ENCODE peak calls at places on chromosome 16, in nine cellular contexts. K, X, I, R, C, E, Q, O and Z are unnamed samples.

GRCh38 chr16:1778200-1779179 is 3.9 kb downstream of the SPSB3 start:
- DNase-seq in K (peak), X (no peak), I (no peak), R (no peak), C (no peak), E (no peak), Q (peak), O (no peak), Z (no peak)

GRCh38 chr16:71882505-71883192 is 1.3 kb downstream of the ZNF821 start:
- DNase-seq in K (peak), X (no peak), I (peak), R (peak), C (peak), E (peak), Q (no peak), O (peak), Z (no peak)

GRCh38 chr16:80167657-80168056 is 373.1 kb upstream of the DYNLRB2 start:
- DNase-seq in K (no peak), X (no peak), I (peak), R (no peak), C (no peak), E (no peak), Q (no peak), O (no peak), Z (no peak)

GRCh38 chr16:15811416-15811777 is 45.4 kb downstream of the MYH11 start:
- DNase-seq in K (no peak), X (no peak), I (no peak), R (no peak), C (no peak), E (peak), Q (no peak), O (no peak), Z (no peak)

GRCh38 chr16:52257534-52257933 is 289.4 kb downstream of the TOX3 start:
- DNase-seq in K (no peak), X (no peak), I (no peak), R (no peak), C (no peak), E (no peak), Q (no peak), O (no peak), Z (no peak)

GRCh38 chr16:60755907-60756306 is 1280.3 kb downstream of the CDH8 start:
- DNase-seq in K (no peak), X (no peak), I (no peak), R (peak), C (no peak), E (peak), Q (no peak), O (no peak), Z (no peak)

GRCh38 chr16:83392743-83393142 is 415.0 kb upstream of the HSBP1 start:
- DNase-seq in K (no peak), X (no peak), I (no peak), R (no peak), C (no peak), E (peak), Q (no peak), O (no peak), Z (no peak)

GRCh38 chr16:12392585-12393089 is 411.1 kb downstream of the CPPED1 start:
- DNase-seq in K (peak), X (no peak), I (no peak), R (no peak), C (no peak), E (peak), Q (no peak), O (no peak), Z (no peak)

GRCh38 chr16:11393861-11394592 is 48.8 kb downstream of the RMI2 start:
- DNase-seq in K (no peak), X (peak), I (no peak), R (no peak), C (no peak), E (no peak), Q (no peak), O (no peak), Z (no peak)

GRCh38 chr16:56195151-56195550 is 3.9 kb downstream of the GNAO1 start:
- DNase-seq in K (no peak), X (no peak), I (no peak), R (no peak), C (no peak), E (peak), Q (no peak), O (no peak), Z (no peak)

GRCh38 chr16:56192644-56192960 is 1.3 kb downstream of the GNAO1 start:
- DNase-seq in K (no peak), X (no peak), I (no peak), R (no peak), C (no peak), E (no peak), Q (no peak), O (no peak), Z (no peak)

GRCh38 chr16:56192971-56193936 is 2.0 kb downstream of the GNAO1 start:
- DNase-seq in K (no peak), X (no peak), I (no peak), R (no peak), C (no peak), E (no peak), Q (no peak), O (no peak), Z (no peak)

GRCh38 chr16:56191807-56192643 is 736 bp downstream of the GNAO1 start:
- DNase-seq in K (no peak), X (no peak), I (no peak), R (no peak), C (no peak), E (no peak), Q (no peak), O (no peak), Z (no peak)

GRCh38 chr16:56193951-56194726 is 2.9 kb downstream of the GNAO1 start:
- DNase-seq in K (peak), X (peak), I (no peak), R (peak), C (peak), E (peak), Q (peak), O (peak), Z (peak)
- H3K4me3 ChIP-seq in K (no peak), X (peak), I (no peak), R (no peak), C (peak), E (no peak), Q (peak), O (no peak), Z (no peak)

GRCh38 chr16:67950335-67950843 is 6.5 kb upstream of the LCAT start:
- DNase-seq in K (no peak), X (peak), I (no peak), R (no peak), C (no peak), E (no peak), Q (peak), O (no peak), Z (peak)

GRCh38 chr16:67949645-67950044 is 5.7 kb upstream of the LCAT start:
- DNase-seq in K (no peak), X (peak), I (no peak), R (no peak), C (no peak), E (no peak), Q (no peak), O (no peak), Z (no peak)

GRCh38 chr16:67954421-67955196 is 10.7 kb upstream of the LCAT start:
- DNase-seq in K (no peak), X (no peak), I (no peak), R (no peak), C (no peak), E (no peak), Q (peak), O (no peak), Z (no peak)

GRCh38 chr16:67953641-67954375 is 9.9 kb upstream of the LCAT start:
- DNase-seq in K (no peak), X (no peak), I (no peak), R (no peak), C (no peak), E (no peak), Q (no peak), O (no peak), Z (no peak)

DNA sequence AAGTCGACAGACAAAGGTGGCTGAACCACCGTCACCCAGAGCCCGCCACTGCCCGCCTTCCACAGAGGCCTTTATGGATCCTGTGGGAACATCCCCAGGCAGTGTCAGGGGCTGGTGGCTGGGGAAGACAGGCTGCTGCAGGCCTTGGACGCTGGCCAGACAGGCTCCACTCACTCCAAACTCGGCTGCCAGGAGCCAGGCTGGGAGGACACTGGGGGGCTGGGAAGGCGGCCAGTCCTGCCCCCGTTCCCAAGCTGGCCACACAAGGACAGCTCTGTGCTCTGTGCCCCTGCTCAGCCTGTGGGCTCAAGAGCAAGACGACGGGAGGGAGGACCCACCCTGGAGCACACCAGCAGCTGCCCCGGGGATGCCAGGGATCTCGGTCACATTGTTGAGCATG is 7.6 kb upstream of the LCAT start:
- DNase-seq in K (no peak), X (peak), I (no peak), R (no peak), C (no peak), E (no peak), Q (peak), O (no peak), Z (no peak)
- H3K4me3 ChIP-seq in K (no peak), X (no peak), I (no peak), R (no peak), C (no peak), E (no peak), Q (no peak), O (no peak), Z (no peak)

GRCh38 chr16:19696961-19697360 is 21.1 kb downstream of the KNOP1 start:
- DNase-seq in K (no peak), X (no peak), I (no peak), R (no peak), C (no peak), E (no peak), Q (no peak), O (no peak), Z (no peak)
- H3K4me3 ChIP-seq in K (no peak), X (no peak), I (no peak), R (no peak), C (no peak), E (no peak), Q (no peak), O (no peak), Z (no peak)

GRCh38 chr16:706189-707061 is 824 bp upstream of the FBXL16 start:
- DNase-seq in K (no peak), X (no peak), I (no peak), R (no peak), C (no peak), E (no peak), Q (no peak), O (no peak), Z (no peak)

GRCh38 chr16:705748-706188 is at the start of gene FBXL16:
- DNase-seq in K (no peak), X (no peak), I (no peak), R (no peak), C (no peak), E (no peak), Q (no peak), O (no peak), Z (no peak)

GRCh38 chr16:704047-704446 is 1.6 kb downstream of the FBXL16 start:
- DNase-seq in K (no peak), X (no peak), I (no peak), R (no peak), C (no peak), E (no peak), Q (no peak), O (no peak), Z (no peak)

GRCh38 chr16:703406-703805 is 2.2 kb downstream of the FBXL16 start:
- DNase-seq in K (no peak), X (no peak), I (no peak), R (no peak), C (no peak), E (no peak), Q (no peak), O (no peak), Z (no peak)

DNA sequence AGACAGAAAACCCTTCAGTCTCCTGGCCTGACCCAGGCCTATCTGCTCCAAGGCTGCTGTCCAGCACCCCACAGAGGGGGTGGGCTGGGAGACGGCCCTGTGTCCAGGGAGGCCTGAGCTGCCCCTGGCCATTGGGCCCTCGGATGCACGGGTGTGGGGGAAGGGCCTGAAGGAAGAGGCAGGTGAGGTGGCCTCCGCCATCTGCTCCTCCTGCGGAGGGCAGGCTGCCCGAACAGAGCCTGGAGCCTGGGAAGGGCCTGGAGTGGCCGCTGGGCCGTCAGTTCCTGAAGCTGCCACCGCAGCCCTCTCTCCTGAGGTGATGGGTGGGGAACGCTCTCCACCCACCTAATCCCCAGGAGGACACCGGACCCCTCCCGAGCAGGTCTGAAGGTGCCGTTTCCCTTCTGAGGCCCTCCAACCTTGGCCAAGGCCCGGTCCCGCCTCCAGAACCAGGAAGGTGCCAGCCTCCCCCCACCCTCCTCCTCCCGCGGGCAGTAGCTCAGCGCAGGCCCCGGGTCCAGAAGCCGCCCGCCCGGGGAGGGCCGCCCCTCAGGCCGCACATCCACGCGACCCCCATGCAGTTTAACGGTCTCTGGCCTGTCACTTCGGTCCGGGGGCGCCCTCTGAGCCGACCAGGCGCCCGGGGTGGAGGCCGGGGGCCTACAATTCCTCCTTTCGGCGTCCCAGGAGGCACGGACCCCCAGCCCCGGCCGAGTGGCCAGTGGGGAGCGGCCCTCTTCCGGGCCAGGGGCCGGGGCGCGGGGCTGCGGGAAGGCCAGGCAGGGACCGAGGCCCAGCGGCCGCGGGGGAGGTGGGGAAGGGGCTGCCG is 835 bp downstream of the FBXL16 start:
- DNase-seq in K (no peak), X (no peak), I (no peak), R (no peak), C (no peak), E (no peak), Q (no peak), O (no peak), Z (no peak)
- H3K4me3 ChIP-seq in K (no peak), X (no peak), I (no peak), R (peak), C (no peak), E (no peak), Q (no peak), O (no peak), Z (no peak)

GRCh38 chr16:31009894-31010293 is 544 bp downstream of the STX1B start:
- DNase-seq in K (no peak), X (no peak), I (no peak), R (no peak), C (no peak), E (no peak), Q (no peak), O (no peak), Z (no peak)
- H3K4me3 ChIP-seq in K (no peak), X (no peak), I (no peak), R (no peak), C (no peak), E (peak), Q (no peak), O (peak), Z (no peak)

GRCh38 chr16:89199241-89200123 is 855 bp downstream of the SLC22A31 start:
- DNase-seq in K (no peak), X (peak), I (no peak), R (no peak), C (no peak), E (no peak), Q (no peak), O (no peak), Z (peak)

GRCh38 chr16:89198417-89199240 is 1.7 kb downstream of the SLC22A31 start:
- DNase-seq in K (no peak), X (peak), I (no peak), R (no peak), C (no peak), E (no peak), Q (no peak), O (no peak), Z (peak)

GRCh38 chr16:89201467-89202377 is 1.4 kb upstream of the SLC22A31 start:
- DNase-seq in K (peak), X (peak), I (peak), R (peak), C (no peak), E (peak), Q (peak), O (peak), Z (peak)

GRCh38 chr16:89200850-89201466 is 621 bp upstream of the SLC22A31 start:
- DNase-seq in K (no peak), X (peak), I (no peak), R (no peak), C (no peak), E (no peak), Q (no peak), O (no peak), Z (no peak)

DNA sequence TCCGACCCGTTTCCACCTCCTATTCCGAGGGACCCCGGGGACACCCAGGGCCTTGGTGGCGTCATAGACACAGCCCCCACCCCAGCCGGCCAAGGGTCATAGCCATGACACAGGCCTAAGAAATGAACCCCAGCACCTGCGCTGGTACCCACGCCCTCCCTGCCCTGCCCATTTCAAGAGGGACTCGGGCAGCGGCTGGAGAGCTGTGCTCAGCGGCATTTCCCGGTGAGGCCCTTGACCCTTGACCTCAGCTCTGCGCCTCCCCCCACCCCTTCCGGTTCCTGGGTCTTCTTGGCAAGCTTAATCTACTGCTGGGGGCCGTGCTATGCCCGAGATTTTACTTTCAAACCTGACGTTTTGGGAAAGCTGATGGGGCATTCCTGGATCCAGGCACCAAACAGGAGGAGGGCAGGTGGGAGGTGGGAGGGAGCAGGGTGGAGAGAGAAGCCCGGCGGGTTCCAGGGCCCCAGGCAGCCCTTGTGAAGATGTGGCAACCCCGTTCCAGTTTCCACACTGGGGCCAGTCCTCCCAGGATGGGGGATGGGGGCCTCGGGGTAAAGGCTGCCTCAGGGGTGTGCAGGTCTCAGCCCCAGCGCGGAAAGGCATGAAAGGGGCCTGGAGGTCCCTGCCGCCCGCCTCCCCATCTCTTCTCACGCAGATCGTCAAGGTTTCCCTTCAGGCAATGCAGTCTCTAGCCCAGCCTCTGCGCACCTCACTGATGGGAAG is at the start of gene SLC22A31:
- DNase-seq in K (no peak), X (peak), I (no peak), R (no peak), C (no peak), E (no peak), Q (no peak), O (no peak), Z (peak)
- H3K4me3 ChIP-seq in K (peak), X (no peak), I (no peak), R (peak), C (peak), E (no peak), Q (peak), O (peak), Z (peak)

GRCh38 chr16:67489401-67490083 is 6.2 kb upstream of the AGRP start:
- DNase-seq in K (peak), X (no peak), I (no peak), R (no peak), C (no peak), E (no peak), Q (no peak), O (no peak), Z (no peak)
- H3K4me3 ChIP-seq in K (no peak), X (no peak), I (no peak), R (no peak), C (no peak), E (no peak), Q (no peak), O (no peak), Z (peak)

GRCh38 chr16:67446968-67447507 is 16.1 kb downstream of the HSD11B2 start:
- DNase-seq in K (no peak), X (no peak), I (no peak), R (no peak), C (no peak), E (no peak), Q (no peak), O (no peak), Z (no peak)
- H3K4me3 ChIP-seq in K (no peak), X (no peak), I (no peak), R (no peak), C (no peak), E (no peak), Q (no peak), O (no peak), Z (no peak)

GRCh38 chr16:87410958-87411357 is 18.8 kb downstream of the MAP1LC3B start:
- DNase-seq in K (no peak), X (no peak), I (no peak), R (no peak), C (no peak), E (no peak), Q (no peak), O (no peak), Z (peak)

GRCh38 chr16:87411375-87412271 is 19.5 kb downstream of the MAP1LC3B start:
- DNase-seq in K (no peak), X (no peak), I (no peak), R (no peak), C (no peak), E (no peak), Q (no peak), O (no peak), Z (peak)

GRCh38 chr16:87414251-87414680 is 22.1 kb downstream of the MAP1LC3B start:
- DNase-seq in K (no peak), X (no peak), I (no peak), R (no peak), C (no peak), E (no peak), Q (no peak), O (no peak), Z (no peak)

GRCh38 chr16:87412371-87412995 is 20.3 kb downstream of the MAP1LC3B start:
- DNase-seq in K (no peak), X (no peak), I (no peak), R (no peak), C (no peak), E (no peak), Q (no peak), O (no peak), Z (no peak)

GRCh38 chr16:87412996-87413421 is 20.9 kb downstream of the MAP1LC3B start:
- DNase-seq in K (no peak), X (no peak), I (no peak), R (no peak), C (no peak), E (no peak), Q (no peak), O (no peak), Z (no peak)
- H3K4me3 ChIP-seq in K (no peak), X (no peak), I (no peak), R (no peak), C (no peak), E (no peak), Q (no peak), O (no peak), Z (no peak)

GRCh38 chr16:86496929-86497381 is 13.4 kb upstream of the FOXF1 start:
- DNase-seq in K (no peak), X (no peak), I (no peak), R (no peak), C (no peak), E (no peak), Q (no peak), O (peak), Z (no peak)

GRCh38 chr16:86494565-86495356 is 15.6 kb upstream of the FOXF1 start:
- DNase-seq in K (no peak), X (no peak), I (no peak), R (no peak), C (no peak), E (no peak), Q (no peak), O (no peak), Z (no peak)

GRCh38 chr16:86496262-86496928 is 13.9 kb upstream of the FOXF1 start:
- DNase-seq in K (no peak), X (peak), I (no peak), R (no peak), C (no peak), E (no peak), Q (no peak), O (no peak), Z (no peak)

GRCh38 chr16:86495357-86495701 is 15.0 kb upstream of the FOXF1 start:
- DNase-seq in K (no peak), X (no peak), I (no peak), R (no peak), C (no peak), E (no peak), Q (no peak), O (no peak), Z (no peak)

DNA sequence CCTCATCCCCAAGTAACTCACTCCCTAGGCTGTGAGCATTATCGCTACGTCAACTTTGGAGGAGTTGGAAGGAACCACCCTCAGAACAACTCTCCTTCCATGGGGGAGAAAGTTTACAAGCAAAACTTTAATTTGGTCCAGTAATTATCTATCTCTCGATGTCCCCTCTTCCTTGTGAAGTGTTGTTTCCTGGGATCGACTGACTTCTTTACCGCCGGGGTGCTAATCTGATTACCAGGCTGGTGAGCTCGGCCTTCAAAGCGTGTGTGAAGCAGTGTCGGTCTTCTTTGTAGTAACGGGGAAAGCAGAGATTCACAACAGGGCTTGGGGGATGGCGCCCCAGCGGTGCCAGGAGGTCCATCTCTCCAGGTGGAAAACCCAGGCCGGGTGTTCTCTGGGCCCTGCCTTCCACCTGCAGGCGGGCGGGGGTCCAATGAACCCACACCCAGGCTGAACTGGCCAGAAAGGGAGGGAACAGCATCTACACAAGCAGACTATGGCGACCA is 14.5 kb upstream of the FOXF1 start:
- DNase-seq in K (no peak), X (no peak), I (no peak), R (no peak), C (no peak), E (no peak), Q (no peak), O (no peak), Z (no peak)
- H3K4me3 ChIP-seq in K (no peak), X (no peak), I (no peak), R (no peak), C (no peak), E (no peak), Q (no peak), O (no peak), Z (no peak)